ENCODE peak calls at places on chromosomes 13 and 19, in five cellular contexts. L is mesenchymal stem cell, U is mesendoderm, G is IMR-90, P is H1. F is an unnamed sample.

GRCh38 chr13:35727881-35728280 is 251.4 kb upstream of the MAB21L1 start:
- DNase-seq in L (no peak), U (no peak), G (no peak), P (no peak), F (no peak)

GRCh38 chr13:52851153-52851962 is 2.9 kb upstream of the PCDH8 start:
- DNase-seq in L (peak), U (peak), G (no peak), P (no peak), F (peak)

GRCh38 chr19:49335071-49335783 is at the start of gene CD37:
- DNase-seq in L (no peak), U (no peak), G (no peak), P (no peak), F (no peak)

GRCh38 chr13:22874839-22875238 is 305.9 kb upstream of the SGCG start:
- DNase-seq in L (no peak), U (no peak), G (no peak), P (no peak), F (no peak)

GRCh38 chr19:30083125-30083681 is 141.2 kb downstream of the URI1 start:
- DNase-seq in L (no peak), U (no peak), G (no peak), P (no peak), F (no peak)

GRCh38 chr13:79918620-79919019 is 422.3 kb downstream of the SPRY2 start:
- DNase-seq in L (no peak), U (peak), G (no peak), P (no peak), F (no peak)

GRCh38 chr13:52862358-52863206 is 14.1 kb upstream of the PCDH8 start:
- DNase-seq in L (no peak), U (peak), G (no peak), P (no peak), F (peak)

GRCh38 chr13:48804836-48805601 is 151.3 kb downstream of the CYSLTR2 start:
- DNase-seq in L (peak), U (no peak), G (no peak), P (no peak), F (no peak)

GRCh38 chr13:39448831-39449230 is 154.2 kb downstream of the LHFPL6 start:
- DNase-seq in L (no peak), U (no peak), G (no peak), P (no peak), F (no peak)

GRCh38 chr13:76939215-76939614 is 9.1 kb upstream of the ACOD1 start:
- DNase-seq in L (peak), U (no peak), G (peak), P (no peak), F (peak)

GRCh38 chr19:40578442-40578908 is 1.8 kb downstream of the SHKBP1 start:
- DNase-seq in L (peak), U (peak), G (peak), P (no peak), F (no peak)

GRCh38 chr19:47049307-47049700 is 880 bp upstream of the TMEM160 start:
- DNase-seq in L (no peak), U (peak), G (peak), P (no peak), F (no peak)

GRCh38 chr19:9934132-9934950 is 2.0 kb downstream of the OLFM2 start:
- DNase-seq in L (peak), U (peak), G (peak), P (peak), F (peak)

GRCh38 chr19:36172852-36173251 is 20.6 kb upstream of the COX7A1 start:
- DNase-seq in L (no peak), U (no peak), G (no peak), P (no peak), F (no peak)

GRCh38 chr19:2963122-2963521 is 14.2 kb upstream of the TLE6 start:
- DNase-seq in L (no peak), U (no peak), G (no peak), P (no peak), F (no peak)

GRCh38 chr13:78100481-78100880 is 181.8 kb upstream of the EDNRB start:
- DNase-seq in L (no peak), U (no peak), G (no peak), P (no peak), F (no peak)

GRCh38 chr13:108463365-108463764 is 166.0 kb upstream of the MYO16 start:
- DNase-seq in L (peak), U (peak), G (peak), P (no peak), F (peak)

GRCh38 chr19:40139533-40140287 is 49.0 kb upstream of the ZNF780A start:
- DNase-seq in L (peak), U (peak), G (peak), P (no peak), F (peak)

DNA sequence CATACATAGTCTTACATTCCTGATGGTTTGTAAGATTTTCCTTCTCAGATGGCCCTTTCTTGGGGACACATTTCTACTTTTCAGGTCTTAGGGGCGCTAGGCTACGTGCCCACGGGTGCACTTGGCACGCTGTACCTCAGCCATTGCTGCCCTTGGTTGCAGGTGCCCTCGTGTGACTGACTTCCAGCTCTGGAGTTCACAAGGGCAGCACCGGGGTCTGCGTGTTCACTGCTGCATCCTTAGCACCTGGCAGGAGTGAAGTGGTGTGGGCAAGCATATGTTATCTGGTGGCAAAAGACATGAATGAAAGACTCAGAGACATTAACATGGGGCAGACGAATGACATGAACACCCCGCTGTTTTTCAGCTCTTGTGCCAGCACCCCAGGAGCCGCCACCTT is 13.3 kb upstream of the WDR88 start:
- DNase-seq in L (no peak), U (no peak), G (no peak), P (no peak), F (no peak)
- H3K4me3 ChIP-seq in L (no peak), U (no peak), G (no peak), P (no peak), F (peak)

DNA sequence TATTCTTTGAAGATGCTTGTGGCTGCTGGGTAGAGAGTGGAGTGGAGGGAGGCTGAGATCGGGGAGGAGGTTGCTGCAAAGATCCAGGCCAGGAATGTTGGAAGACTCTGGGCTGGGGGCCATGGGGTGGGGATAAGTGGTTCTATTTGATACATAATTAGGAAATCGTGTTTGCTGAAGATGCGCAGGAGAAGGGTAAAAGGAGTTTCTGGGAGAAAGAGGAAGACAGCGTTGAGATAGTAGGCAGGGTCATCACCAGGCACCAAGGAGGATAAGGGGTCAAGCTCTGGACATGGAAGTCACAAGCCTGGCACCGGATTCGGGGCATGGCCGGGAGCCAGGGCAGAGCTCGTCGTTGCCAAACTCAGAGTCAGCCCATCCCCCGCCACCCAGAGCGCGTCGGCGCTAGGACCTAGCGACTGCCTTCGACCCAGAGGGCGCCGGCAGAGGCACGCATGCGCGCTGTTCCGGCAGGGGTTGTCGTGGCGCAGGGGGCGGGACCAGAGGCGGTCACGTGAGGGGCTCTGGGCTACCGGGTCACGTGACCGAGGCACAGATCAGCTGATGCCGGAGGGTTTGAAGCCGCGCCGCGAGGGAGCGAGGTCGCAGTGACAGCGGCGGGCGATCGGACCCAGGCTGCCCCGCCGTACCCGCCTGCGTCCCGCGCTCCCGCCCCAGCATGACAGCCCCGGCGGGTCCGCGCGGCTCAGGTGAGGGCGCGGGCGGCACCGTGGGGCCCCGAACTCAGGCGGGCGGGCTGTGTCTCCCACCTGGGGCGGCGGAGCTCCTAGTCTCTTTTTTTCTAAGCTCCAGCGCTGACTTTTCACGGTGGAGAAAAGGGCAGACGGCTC is at the start of gene MCOLN1:
- DNase-seq in L (peak), U (peak), G (peak), P (no peak), F (peak)
- H2BK5ac ChIP-seq in L (no peak), U (no peak), G (peak), P (peak), F (peak)

GRCh38 chr19:43779147-43779819 is 1.5 kb downstream of the KCNN4 start:
- DNase-seq in L (no peak), U (no peak), G (no peak), P (no peak), F (no peak)

GRCh38 chr19:43782311-43782660 is 1.5 kb upstream of the KCNN4 start:
- DNase-seq in L (no peak), U (no peak), G (no peak), P (no peak), F (no peak)

GRCh38 chr19:43781630-43782310 is 997 bp upstream of the KCNN4 start:
- DNase-seq in L (no peak), U (no peak), G (no peak), P (no peak), F (no peak)

GRCh38 chr19:43779820-43780219 is 953 bp downstream of the KCNN4 start:
- DNase-seq in L (no peak), U (no peak), G (no peak), P (no peak), F (no peak)

DNA sequence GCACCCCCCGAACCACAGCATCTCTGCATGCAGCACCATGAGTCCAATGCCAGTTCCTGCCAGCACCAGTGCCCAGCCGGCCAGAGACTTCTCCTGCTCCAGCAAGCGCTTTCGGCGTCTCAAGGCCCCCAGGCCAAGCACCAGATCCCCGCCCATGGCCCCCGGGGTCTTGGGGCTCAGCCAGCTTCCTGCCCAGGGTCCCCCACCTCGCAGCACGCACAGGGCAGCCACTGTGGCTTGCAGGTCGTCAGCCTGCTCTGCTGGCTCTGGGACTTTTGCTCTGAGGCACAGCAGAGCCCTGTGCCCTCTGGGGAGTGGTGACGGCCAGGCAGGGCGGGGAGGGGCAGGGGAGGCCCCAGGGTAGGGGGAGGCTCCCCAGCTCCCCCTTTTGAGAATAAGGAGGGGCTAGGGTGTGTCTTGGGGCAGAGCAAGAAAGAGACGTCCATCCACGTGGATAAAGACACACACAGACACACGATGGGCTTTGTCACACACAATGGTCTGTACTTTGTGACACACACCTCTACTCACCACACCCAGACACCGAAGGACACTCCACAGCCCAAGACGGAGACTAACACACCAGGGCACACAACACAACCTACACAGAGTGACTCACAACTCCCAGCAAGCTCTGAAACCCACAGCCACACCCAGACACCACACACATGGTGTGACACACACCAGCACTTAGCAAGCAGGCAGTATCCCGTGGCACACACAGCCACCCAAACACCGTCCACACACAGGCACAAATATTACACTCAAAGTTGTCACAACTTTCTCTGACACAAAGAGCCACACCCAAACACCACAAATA is at the start of gene KCNN4:
- DNase-seq in L (peak), U (no peak), G (peak), P (no peak), F (no peak)
- H3K4me3 ChIP-seq in L (peak), U (no peak), G (no peak), P (no peak), F (no peak)

GRCh38 chr13:98142427-98143156 is at the start of gene FARP1:
- DNase-seq in L (peak), U (peak), G (peak), P (no peak), F (peak)
- H2BK5ac ChIP-seq in L (peak), U (no peak), G (peak), P (peak), F (peak)

DNA sequence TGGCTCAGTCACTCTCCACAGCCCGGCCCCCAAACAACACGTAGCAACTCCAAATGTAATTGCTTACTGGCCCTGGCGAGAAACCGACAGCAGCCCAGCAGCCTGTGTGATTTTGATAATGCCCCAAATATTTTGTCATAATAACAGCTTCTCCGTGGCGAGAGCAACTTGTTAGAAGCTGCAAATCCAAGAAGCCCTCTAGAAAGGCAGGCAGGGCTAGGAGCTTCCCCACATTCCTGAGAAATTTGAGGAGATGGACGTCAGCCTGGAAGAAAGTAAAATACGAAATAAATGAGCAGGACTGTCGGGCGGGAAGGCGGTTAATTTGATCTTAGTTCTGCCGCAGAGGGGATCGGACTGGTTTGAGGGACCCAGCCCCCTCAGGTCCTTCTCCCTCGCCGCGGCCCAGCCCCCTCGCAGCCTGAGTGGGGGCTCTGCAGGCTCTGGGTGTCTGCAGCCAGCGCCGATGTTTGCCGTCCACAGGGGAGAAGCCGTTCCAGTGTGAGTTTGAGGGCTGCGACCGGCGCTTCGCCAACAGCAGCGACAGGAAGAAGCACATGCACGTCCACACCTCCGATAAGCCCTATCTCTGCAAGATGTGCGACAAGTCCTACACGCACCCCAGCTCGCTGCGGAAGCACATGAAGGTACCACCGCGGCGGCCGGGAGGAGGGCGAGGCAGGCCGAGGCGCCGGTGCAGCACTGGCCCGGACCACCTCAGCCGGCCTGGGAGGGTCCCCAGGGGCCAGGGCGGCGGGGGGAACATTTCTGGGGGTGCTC is 3.1 kb downstream of the ZIC2 start:
- DNase-seq in L (no peak), U (peak), G (no peak), P (no peak), F (no peak)
- H3K4me3 ChIP-seq in L (no peak), U (peak), G (no peak), P (peak), F (no peak)

DNA sequence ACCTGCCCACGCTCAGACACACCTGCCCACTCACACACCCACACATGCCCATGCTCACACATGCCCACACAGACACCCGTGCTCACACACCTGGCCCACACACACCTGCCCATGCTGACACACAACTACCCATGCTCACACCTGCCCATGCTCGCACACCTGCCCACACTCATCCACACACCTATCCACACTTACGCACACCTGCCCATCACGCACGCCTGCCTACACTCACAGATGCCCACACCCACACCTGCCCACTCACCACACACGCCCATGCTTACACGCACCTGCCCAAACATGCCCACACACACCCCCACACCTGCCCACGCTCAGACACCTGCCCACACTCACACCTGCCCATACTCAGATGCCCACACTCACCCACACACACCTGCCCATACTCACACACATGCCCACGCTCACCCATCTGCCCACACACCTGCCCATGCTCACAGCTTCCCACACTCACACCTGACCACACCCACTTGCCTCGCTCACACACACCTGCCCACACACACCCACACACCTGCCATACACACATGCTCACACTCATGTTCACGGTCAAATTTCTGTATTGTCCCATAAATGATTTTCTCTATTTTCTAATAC is 15.6 kb downstream of the IL17D start:
- DNase-seq in L (no peak), U (no peak), G (no peak), P (no peak), F (no peak)
- H2BK5ac ChIP-seq in L (no peak), U (no peak), G (no peak), P (peak), F (no peak)

GRCh38 chr19:1943661-1944087 is 2.7 kb downstream of the CSNK1G2 start:
- DNase-seq in L (no peak), U (no peak), G (no peak), P (no peak), F (no peak)
- H3K4me3 ChIP-seq in L (no peak), U (no peak), G (no peak), P (peak), F (no peak)

GRCh38 chr13:90168953-90169352 is 1178.5 kb upstream of the MIR17HG start:
- DNase-seq in L (no peak), U (no peak), G (no peak), P (no peak), F (no peak)

GRCh38 chr13:90177519-90177918 is 1170.0 kb upstream of the MIR17HG start:
- DNase-seq in L (no peak), U (no peak), G (no peak), P (no peak), F (no peak)

DNA sequence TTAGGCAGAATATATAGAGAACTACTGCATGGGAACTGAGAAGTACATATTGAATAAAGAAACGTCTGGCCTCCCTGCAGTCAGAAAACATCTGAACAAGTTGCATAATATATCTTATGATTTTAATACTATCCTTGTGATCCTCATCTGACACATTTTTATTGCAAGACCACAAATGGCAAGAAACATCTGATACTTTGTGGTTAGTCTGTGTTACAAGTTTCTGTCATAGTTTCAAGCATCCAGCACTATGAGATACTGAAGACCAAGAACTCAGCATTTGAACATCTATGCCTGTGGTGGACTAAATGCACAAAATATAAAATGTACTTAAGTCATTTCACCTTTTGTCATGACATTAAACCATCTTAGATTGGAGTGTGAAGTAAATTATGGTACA is 1175.8 kb upstream of the MIR17HG start:
- DNase-seq in L (no peak), U (no peak), G (no peak), P (no peak), F (no peak)
- H2BK5ac ChIP-seq in L (no peak), U (no peak), G (no peak), P (no peak), F (no peak)

GRCh38 chr19:14381689-14382474 is 638 bp downstream of the ADGRE5 start:
- DNase-seq in L (peak), U (peak), G (peak), P (no peak), F (peak)
- H3K4me3 ChIP-seq in L (peak), U (no peak), G (peak), P (peak), F (no peak)